ENCODE peak calls at places on chromosome 3, in five cellular contexts. One of them, this sample, is unnamed.

GRCh38 chr3:160225181-160226025 is at the start of gene C3orf80:
- DNase-seq in stimulated activated CD8-positive, alpha-beta memory T cell treated with anti-CD3 and anti-CD28 coated beads, Interleukin-4, amount 100 ng/mL, for 4 hours: no peak
- DNase-seq in CD8-positive, alpha-beta memory T cell: peak; percentile 44
- DNase-seq in fibroblast of pulmonary artery: peak; percentile 36
- DNase-seq in NCI-H1436: peak; percentile 62
- DNase-seq in this sample: peak; percentile 68

GRCh38 chr3:47536967-47537366 is 23.5 kb upstream of the ELP6 start:
- DNase-seq in stimulated activated CD8-positive, alpha-beta memory T cell treated with anti-CD3 and anti-CD28 coated beads, Interleukin-4, amount 100 ng/mL, for 4 hours: no peak
- DNase-seq in NCI-H1436: no peak
- DNase-seq in fibroblast of pulmonary artery: no peak
- DNase-seq in CD8-positive, alpha-beta memory T cell: no peak
- DNase-seq in this sample: no peak

GRCh38 chr3:7315037-7315436 is 454.1 kb downstream of the GRM7 start:
- DNase-seq in NCI-H1436: no peak
- DNase-seq in fibroblast of pulmonary artery: no peak
- DNase-seq in CD8-positive, alpha-beta memory T cell: no peak
- DNase-seq in stimulated activated CD8-positive, alpha-beta memory T cell treated with anti-CD3 and anti-CD28 coated beads, Interleukin-4, amount 100 ng/mL, for 4 hours: no peak
- DNase-seq in this sample: no peak

GRCh38 chr3:117898722-117899121 is 1135.9 kb downstream of the IGSF11 start:
- DNase-seq in fibroblast of pulmonary artery: peak; percentile 25
- DNase-seq in NCI-H1436: no peak
- DNase-seq in stimulated activated CD8-positive, alpha-beta memory T cell treated with anti-CD3 and anti-CD28 coated beads, Interleukin-4, amount 100 ng/mL, for 4 hours: no peak
- DNase-seq in CD8-positive, alpha-beta memory T cell: no peak
- DNase-seq in this sample: no peak

GRCh38 chr3:133699903-133700302 is 38.2 kb upstream of the TOPBP1 start:
- DNase-seq in CD8-positive, alpha-beta memory T cell: no peak
- DNase-seq in stimulated activated CD8-positive, alpha-beta memory T cell treated with anti-CD3 and anti-CD28 coated beads, Interleukin-4, amount 100 ng/mL, for 4 hours: no peak
- DNase-seq in fibroblast of pulmonary artery: no peak
- DNase-seq in NCI-H1436: no peak
- DNase-seq in this sample: no peak

GRCh38 chr3:61956236-61956635 is 394.9 kb downstream of the PTPRG start:
- DNase-seq in NCI-H1436: no peak
- DNase-seq in fibroblast of pulmonary artery: peak; percentile 73
- DNase-seq in stimulated activated CD8-positive, alpha-beta memory T cell treated with anti-CD3 and anti-CD28 coated beads, Interleukin-4, amount 100 ng/mL, for 4 hours: no peak
- DNase-seq in CD8-positive, alpha-beta memory T cell: no peak
- DNase-seq in this sample: no peak

GRCh38 chr3:132735589-132735988 is 13.4 kb upstream of the NPHP3 start:
- DNase-seq in NCI-H1436: no peak
- DNase-seq in fibroblast of pulmonary artery: no peak
- DNase-seq in CD8-positive, alpha-beta memory T cell: no peak
- DNase-seq in stimulated activated CD8-positive, alpha-beta memory T cell treated with anti-CD3 and anti-CD28 coated beads, Interleukin-4, amount 100 ng/mL, for 4 hours: no peak
- DNase-seq in this sample: no peak

GRCh38 chr3:14784087-14784596 is 34.6 kb upstream of the FGD5 start:
- DNase-seq in fibroblast of pulmonary artery: no peak
- DNase-seq in CD8-positive, alpha-beta memory T cell: no peak
- DNase-seq in NCI-H1436: no peak
- DNase-seq in stimulated activated CD8-positive, alpha-beta memory T cell treated with anti-CD3 and anti-CD28 coated beads, Interleukin-4, amount 100 ng/mL, for 4 hours: no peak
- DNase-seq in this sample: no peak

GRCh38 chr3:101687142-101687931 is 819 bp upstream of the RPL24 start:
- DNase-seq in CD8-positive, alpha-beta memory T cell: no peak
- DNase-seq in stimulated activated CD8-positive, alpha-beta memory T cell treated with anti-CD3 and anti-CD28 coated beads, Interleukin-4, amount 100 ng/mL, for 4 hours: no peak
- DNase-seq in fibroblast of pulmonary artery: no peak
- DNase-seq in NCI-H1436: no peak
- DNase-seq in this sample: no peak

GRCh38 chr3:127781411-127782001 is 40.8 kb downstream of the MGLL start:
- DNase-seq in CD8-positive, alpha-beta memory T cell: peak; percentile 3
- DNase-seq in fibroblast of pulmonary artery: peak; percentile 49
- DNase-seq in stimulated activated CD8-positive, alpha-beta memory T cell treated with anti-CD3 and anti-CD28 coated beads, Interleukin-4, amount 100 ng/mL, for 4 hours: no peak
- DNase-seq in NCI-H1436: no peak
- DNase-seq in this sample: no peak

GRCh38 chr3:153029350-153029749 is 132.7 kb upstream of the RAP2B start:
- DNase-seq in NCI-H1436: no peak
- DNase-seq in CD8-positive, alpha-beta memory T cell: no peak
- DNase-seq in stimulated activated CD8-positive, alpha-beta memory T cell treated with anti-CD3 and anti-CD28 coated beads, Interleukin-4, amount 100 ng/mL, for 4 hours: no peak
- DNase-seq in fibroblast of pulmonary artery: peak; percentile 86
- DNase-seq in this sample: no peak

GRCh38 chr3:5162102-5162501 is 25.4 kb upstream of the EDEM1 start:
- DNase-seq in CD8-positive, alpha-beta memory T cell: no peak
- DNase-seq in stimulated activated CD8-positive, alpha-beta memory T cell treated with anti-CD3 and anti-CD28 coated beads, Interleukin-4, amount 100 ng/mL, for 4 hours: no peak
- DNase-seq in fibroblast of pulmonary artery: peak; percentile 80
- DNase-seq in NCI-H1436: no peak
- DNase-seq in this sample: no peak

GRCh38 chr3:133548090-133548489 is 25.4 kb upstream of the CDV3 start:
- DNase-seq in NCI-H1436: no peak
- DNase-seq in stimulated activated CD8-positive, alpha-beta memory T cell treated with anti-CD3 and anti-CD28 coated beads, Interleukin-4, amount 100 ng/mL, for 4 hours: no peak
- DNase-seq in fibroblast of pulmonary artery: peak; percentile 43
- DNase-seq in CD8-positive, alpha-beta memory T cell: no peak
- DNase-seq in this sample: no peak

GRCh38 chr3:46684881-46685280 is 8.6 kb downstream of the ALS2CL start:
- DNase-seq in CD8-positive, alpha-beta memory T cell: no peak
- DNase-seq in fibroblast of pulmonary artery: no peak
- DNase-seq in NCI-H1436: no peak
- DNase-seq in stimulated activated CD8-positive, alpha-beta memory T cell treated with anti-CD3 and anti-CD28 coated beads, Interleukin-4, amount 100 ng/mL, for 4 hours: no peak
- DNase-seq in this sample: no peak

GRCh38 chr3:179743913-179744312 is 91.1 kb downstream of the USP13 start:
- DNase-seq in NCI-H1436: no peak
- DNase-seq in fibroblast of pulmonary artery: no peak
- DNase-seq in CD8-positive, alpha-beta memory T cell: no peak
- DNase-seq in stimulated activated CD8-positive, alpha-beta memory T cell treated with anti-CD3 and anti-CD28 coated beads, Interleukin-4, amount 100 ng/mL, for 4 hours: no peak
- DNase-seq in this sample: no peak

GRCh38 chr3:9915252-9916141 is 1.4 kb upstream of the IL17RC start:
- DNase-seq in NCI-H1436: no peak
- DNase-seq in stimulated activated CD8-positive, alpha-beta memory T cell treated with anti-CD3 and anti-CD28 coated beads, Interleukin-4, amount 100 ng/mL, for 4 hours: no peak
- DNase-seq in fibroblast of pulmonary artery: peak; percentile 61
- DNase-seq in CD8-positive, alpha-beta memory T cell: peak; percentile 52
- DNase-seq in this sample: peak; percentile 12

GRCh38 chr3:139585820-139586219 is 46.3 kb upstream of the RBP1 start:
- DNase-seq in fibroblast of pulmonary artery: no peak
- DNase-seq in NCI-H1436: no peak
- DNase-seq in stimulated activated CD8-positive, alpha-beta memory T cell treated with anti-CD3 and anti-CD28 coated beads, Interleukin-4, amount 100 ng/mL, for 4 hours: no peak
- DNase-seq in CD8-positive, alpha-beta memory T cell: no peak
- DNase-seq in this sample: no peak

GRCh38 chr3:141248064-141248463 is 16.4 kb downstream of the PXYLP1 start:
- DNase-seq in CD8-positive, alpha-beta memory T cell: no peak
- DNase-seq in NCI-H1436: no peak
- DNase-seq in stimulated activated CD8-positive, alpha-beta memory T cell treated with anti-CD3 and anti-CD28 coated beads, Interleukin-4, amount 100 ng/mL, for 4 hours: no peak
- DNase-seq in fibroblast of pulmonary artery: no peak
- DNase-seq in this sample: no peak

GRCh38 chr3:62837145-62837787 is 38.0 kb downstream of the CADPS start:
- DNase-seq in CD8-positive, alpha-beta memory T cell: no peak
- DNase-seq in stimulated activated CD8-positive, alpha-beta memory T cell treated with anti-CD3 and anti-CD28 coated beads, Interleukin-4, amount 100 ng/mL, for 4 hours: no peak
- DNase-seq in NCI-H1436: no peak
- DNase-seq in fibroblast of pulmonary artery: no peak
- DNase-seq in this sample: no peak

GRCh38 chr3:4826237-4827100 is 152.8 kb upstream of the BHLHE40 start:
- DNase-seq in NCI-H1436: no peak
- DNase-seq in stimulated activated CD8-positive, alpha-beta memory T cell treated with anti-CD3 and anti-CD28 coated beads, Interleukin-4, amount 100 ng/mL, for 4 hours: no peak
- DNase-seq in fibroblast of pulmonary artery: peak; percentile 23
- DNase-seq in CD8-positive, alpha-beta memory T cell: no peak
- DNase-seq in this sample: no peak

GRCh38 chr3:45776611-45777010 is 19.7 kb downstream of the SLC6A20 start:
- DNase-seq in CD8-positive, alpha-beta memory T cell: no peak
- DNase-seq in stimulated activated CD8-positive, alpha-beta memory T cell treated with anti-CD3 and anti-CD28 coated beads, Interleukin-4, amount 100 ng/mL, for 4 hours: no peak
- DNase-seq in NCI-H1436: no peak
- DNase-seq in fibroblast of pulmonary artery: no peak
- DNase-seq in this sample: peak; percentile 3

GRCh38 chr3:114242947-114243346 is 5.6 kb upstream of the ZNF80 start:
- DNase-seq in CD8-positive, alpha-beta memory T cell: no peak
- DNase-seq in fibroblast of pulmonary artery: no peak
- DNase-seq in NCI-H1436: no peak
- DNase-seq in stimulated activated CD8-positive, alpha-beta memory T cell treated with anti-CD3 and anti-CD28 coated beads, Interleukin-4, amount 100 ng/mL, for 4 hours: no peak
- DNase-seq in this sample: no peak

GRCh38 chr3:32510075-32510724 is 7.5 kb upstream of the CMTM6 start:
- DNase-seq in CD8-positive, alpha-beta memory T cell: peak; percentile 72
- DNase-seq in fibroblast of pulmonary artery: peak; percentile 81
- DNase-seq in NCI-H1436: peak; percentile 30
- DNase-seq in stimulated activated CD8-positive, alpha-beta memory T cell treated with anti-CD3 and anti-CD28 coated beads, Interleukin-4, amount 100 ng/mL, for 4 hours: peak; percentile 26
- DNase-seq in this sample: peak; percentile 0

GRCh38 chr3:188583476-188584161 is 429.7 kb downstream of the LPP start:
- DNase-seq in CD8-positive, alpha-beta memory T cell: no peak
- DNase-seq in fibroblast of pulmonary artery: no peak
- DNase-seq in NCI-H1436: no peak
- DNase-seq in stimulated activated CD8-positive, alpha-beta memory T cell treated with anti-CD3 and anti-CD28 coated beads, Interleukin-4, amount 100 ng/mL, for 4 hours: no peak
- DNase-seq in this sample: no peak

GRCh38 chr3:173371848-173372487 is 25.6 kb upstream of the NLGN1 start:
- DNase-seq in fibroblast of pulmonary artery: peak; percentile 41
- DNase-seq in NCI-H1436: peak; percentile 45
- DNase-seq in CD8-positive, alpha-beta memory T cell: no peak
- DNase-seq in stimulated activated CD8-positive, alpha-beta memory T cell treated with anti-CD3 and anti-CD28 coated beads, Interleukin-4, amount 100 ng/mL, for 4 hours: no peak
- DNase-seq in this sample: peak; percentile 33

GRCh38 chr3:175238848-175239247 is 379.7 kb downstream of the NAALADL2 start:
- DNase-seq in stimulated activated CD8-positive, alpha-beta memory T cell treated with anti-CD3 and anti-CD28 coated beads, Interleukin-4, amount 100 ng/mL, for 4 hours: no peak
- DNase-seq in NCI-H1436: peak; percentile 90
- DNase-seq in CD8-positive, alpha-beta memory T cell: no peak
- DNase-seq in fibroblast of pulmonary artery: no peak
- DNase-seq in this sample: peak; percentile 75

GRCh38 chr3:29763115-29763514 is 482.2 kb downstream of the RBMS3 start:
- DNase-seq in fibroblast of pulmonary artery: no peak
- DNase-seq in CD8-positive, alpha-beta memory T cell: no peak
- DNase-seq in stimulated activated CD8-positive, alpha-beta memory T cell treated with anti-CD3 and anti-CD28 coated beads, Interleukin-4, amount 100 ng/mL, for 4 hours: no peak
- DNase-seq in NCI-H1436: no peak
- DNase-seq in this sample: no peak

GRCh38 chr3:178672263-178672662 is 136.0 kb downstream of the KCNMB2 start:
- DNase-seq in fibroblast of pulmonary artery: no peak
- DNase-seq in stimulated activated CD8-positive, alpha-beta memory T cell treated with anti-CD3 and anti-CD28 coated beads, Interleukin-4, amount 100 ng/mL, for 4 hours: no peak
- DNase-seq in NCI-H1436: no peak
- DNase-seq in CD8-positive, alpha-beta memory T cell: no peak
- DNase-seq in this sample: no peak

GRCh38 chr3:16761576-16761975 is 123.2 kb upstream of the PLCL2 start:
- DNase-seq in NCI-H1436: no peak
- DNase-seq in stimulated activated CD8-positive, alpha-beta memory T cell treated with anti-CD3 and anti-CD28 coated beads, Interleukin-4, amount 100 ng/mL, for 4 hours: no peak
- DNase-seq in CD8-positive, alpha-beta memory T cell: no peak
- DNase-seq in fibroblast of pulmonary artery: no peak
- DNase-seq in this sample: no peak

GRCh38 chr3:31831526-31832034 is 149.5 kb downstream of the OSBPL10 start:
- DNase-seq in CD8-positive, alpha-beta memory T cell: no peak
- DNase-seq in fibroblast of pulmonary artery: no peak
- DNase-seq in NCI-H1436: no peak
- DNase-seq in stimulated activated CD8-positive, alpha-beta memory T cell treated with anti-CD3 and anti-CD28 coated beads, Interleukin-4, amount 100 ng/mL, for 4 hours: no peak
- DNase-seq in this sample: no peak

GRCh38 chr3:111246967-111247760 is 175.5 kb downstream of the NECTIN3 start:
- DNase-seq in fibroblast of pulmonary artery: peak; percentile 65
- DNase-seq in CD8-positive, alpha-beta memory T cell: no peak
- DNase-seq in NCI-H1436: no peak
- DNase-seq in stimulated activated CD8-positive, alpha-beta memory T cell treated with anti-CD3 and anti-CD28 coated beads, Interleukin-4, amount 100 ng/mL, for 4 hours: no peak
- DNase-seq in this sample: no peak

GRCh38 chr3:177781686-177782161 is 584.4 kb upstream of the TBL1XR1 start:
- DNase-seq in stimulated activated CD8-positive, alpha-beta memory T cell treated with anti-CD3 and anti-CD28 coated beads, Interleukin-4, amount 100 ng/mL, for 4 hours: no peak
- DNase-seq in CD8-positive, alpha-beta memory T cell: no peak
- DNase-seq in fibroblast of pulmonary artery: peak; percentile 82
- DNase-seq in NCI-H1436: no peak
- DNase-seq in this sample: no peak

GRCh38 chr3:156817931-156818765 is 8.0 kb upstream of the LEKR1 start:
- DNase-seq in fibroblast of pulmonary artery: no peak
- DNase-seq in CD8-positive, alpha-beta memory T cell: no peak
- DNase-seq in stimulated activated CD8-positive, alpha-beta memory T cell treated with anti-CD3 and anti-CD28 coated beads, Interleukin-4, amount 100 ng/mL, for 4 hours: no peak
- DNase-seq in NCI-H1436: no peak
- DNase-seq in this sample: no peak